ENCODE peak calls at places on chromosomes 1 and 21, in nine cellular contexts. I is naive thymus-derived CD4-positive, alpha-beta T cell; C is Peyer's patch; K is right atrium auricular region; S is iPS DF 6.9; Z is colonic mucosa; D is fibroblast of lung; N is pancreas; H is body of pancreas. E is an unnamed sample. For H3K36me3, the result is how much of the 10 kb centered on the place peaks cover.

GRCh38 chr1:151327903-151328674 is 873 bp upstream of the PI4KB start:
- DNase-seq in N (peak), K (no peak), C (no peak), I (no peak), D (no peak), S (no peak), Z (peak), H (peak), E (no peak)

GRCh38 chr21:32463367-32463766 is 50.9 kb downstream of the EVA1C start:
- DNase-seq in C (no peak), H (no peak), S (no peak), I (no peak), K (peak), Z (no peak), D (peak), N (no peak), E (no peak)

GRCh38 chr1:226097866-226098625 is 35.5 kb downstream of the H3-3A start:
- DNase-seq in K (no peak), Z (no peak), N (no peak), C (no peak), H (no peak), D (peak), I (no peak), S (no peak), E (no peak)

GRCh38 chr1:66690666-66691381 is 61.4 kb upstream of the DYNLT5 start:
- DNase-seq in D (no peak), I (no peak), H (no peak), C (no peak), K (no peak), S (no peak), N (no peak), Z (no peak), E (no peak)

GRCh38 chr1:63861055-63861691 is 87.4 kb downstream of the ROR1 start:
- DNase-seq in H (no peak), S (no peak), K (no peak), Z (no peak), I (no peak), N (no peak), D (no peak), C (no peak), E (no peak)

GRCh38 chr1:116486424-116486823 is 84.4 kb downstream of the CD58 start:
- DNase-seq in C (no peak), Z (no peak), H (no peak), N (no peak), D (peak), I (no peak), S (no peak), K (no peak), E (no peak)

GRCh38 chr1:172814428-172814827 is 155.5 kb downstream of the FASLG start:
- DNase-seq in I (no peak), K (no peak), Z (no peak), C (no peak), S (no peak), D (no peak), H (no peak), N (no peak), E (no peak)

GRCh38 chr21:38159355-38159754 is 97.4 kb upstream of the KCNJ15 start:
- DNase-seq in S (peak), N (peak), K (peak), Z (peak), D (peak), I (peak), H (peak), C (peak), E (no peak)

GRCh38 chr1:29824025-29824424 is 587.7 kb downstream of the PTPRU start:
- DNase-seq in C (peak), N (no peak), D (no peak), H (no peak), S (no peak), K (no peak), Z (no peak), I (no peak), E (no peak)

GRCh38 chr1:19033926-19034680 is 77.6 kb upstream of the IFFO2 start:
- DNase-seq in I (no peak), Z (no peak), C (no peak), S (no peak), H (no peak), N (peak), D (no peak), K (no peak), E (no peak)

GRCh38 chr1:207316622-207317510 is 4.6 kb upstream of the CD55 start:
- DNase-seq in I (no peak), N (no peak), Z (peak), K (no peak), D (no peak), S (no peak), C (no peak), H (peak), E (no peak)

GRCh38 chr1:20164694-20165202 is 21.1 kb upstream of the UBXN10 start:
- DNase-seq in H (no peak), C (no peak), D (peak), N (no peak), I (no peak), S (no peak), Z (no peak), K (peak), E (no peak)

GRCh38 chr1:61221642-61222041 is 139.3 kb downstream of the NFIA start:
- DNase-seq in S (no peak), H (no peak), Z (no peak), K (no peak), I (no peak), C (no peak), D (no peak), N (no peak), E (no peak)

GRCh38 chr21:25887166-25887565 is 152.4 kb downstream of the GABPA start:
- DNase-seq in N (no peak), Z (peak), K (no peak), C (no peak), H (no peak), S (no peak), D (peak), I (no peak), E (no peak)

GRCh38 chr1:116558140-116558549 is 12.7 kb downstream of the CD58 start:
- DNase-seq in S (no peak), H (no peak), I (no peak), Z (no peak), D (no peak), N (no peak), K (no peak), C (no peak), E (no peak)

GRCh38 chr1:221697924-221698425 is 43.9 kb downstream of the DUSP10 start:
- DNase-seq in K (no peak), N (no peak), Z (no peak), D (peak), C (no peak), I (no peak), S (no peak), H (no peak), E (no peak)

GRCh38 chr1:184387069-184387870 is 441 bp downstream of the C1orf21 start:
- DNase-seq in K (no peak), N (peak), I (peak), C (no peak), H (peak), S (no peak), D (no peak), Z (peak), E (peak)

GRCh38 chr1:239987103-239987745 is 104.5 kb upstream of the FMN2 start:
- DNase-seq in H (peak), N (peak), S (no peak), D (peak), I (no peak), Z (peak), C (no peak), K (no peak), E (no peak)

GRCh38 chr1:218366322-218367052 is 21.4 kb downstream of the TGFB2 start:
- DNase-seq in H (no peak), K (no peak), Z (no peak), I (no peak), D (no peak), N (no peak), S (no peak), C (no peak), E (no peak)

GRCh38 chr1:239810071-239810481 is 281.6 kb upstream of the FMN2 start:
- DNase-seq in S (no peak), N (no peak), D (no peak), H (no peak), C (no peak), I (no peak), K (no peak), Z (no peak), E (no peak)

GRCh38 chr1:207241164-207241934 is 80.1 kb upstream of the CD55 start:
- DNase-seq in N (no peak), H (no peak), S (no peak), K (no peak), C (no peak), I (no peak), Z (no peak), D (no peak), E (no peak)

GRCh38 chr1:63916485-63917360 is 142.9 kb downstream of the ROR1 start:
- DNase-seq in S (no peak), K (no peak), N (peak), H (peak), D (no peak), Z (no peak), I (no peak), C (no peak), E (no peak)

GRCh38 chr1:96538001-96538649 is 183.5 kb upstream of the PTBP2 start:
- DNase-seq in Z (no peak), K (no peak), H (no peak), S (no peak), D (peak), I (no peak), N (no peak), C (no peak), E (no peak)

GRCh38 chr1:21754583-21754982 is 28.4 kb downstream of the USP48 start:
- DNase-seq in N (no peak), S (no peak), H (no peak), K (no peak), Z (no peak), D (no peak), I (no peak), C (no peak), E (no peak)

GRCh38 chr21:38979271-38980196 is 173.8 kb downstream of the ETS2 start:
- DNase-seq in I (no peak), H (no peak), D (peak), Z (no peak), N (no peak), K (no peak), S (peak), C (no peak), E (no peak)

GRCh38 chr21:38948377-38948776 is 142.6 kb downstream of the ETS2 start:
- DNase-seq in N (no peak), I (no peak), D (peak), Z (no peak), S (no peak), H (no peak), C (no peak), K (no peak), E (no peak)

GRCh38 chr1:206470692-206471414 is 577 bp downstream of the IKBKE start:
- DNase-seq in I (no peak), N (no peak), Z (peak), H (peak), K (peak), S (peak), C (peak), D (peak), E (peak)

GRCh38 chr1:31880957-31881697 is 57.0 kb downstream of the PTP4A2 start:
- DNase-seq in S (no peak), N (no peak), D (no peak), I (no peak), Z (no peak), K (no peak), C (no peak), H (no peak), E (no peak)

GRCh38 chr1:79741720-79742421 is 735.3 kb upstream of the ADGRL4 start:
- DNase-seq in D (no peak), N (no peak), H (no peak), K (no peak), S (no peak), C (no peak), Z (no peak), I (no peak), E (no peak)

GRCh38 chr1:209884249-209884648 is 53.8 kb upstream of the SYT14 start:
- DNase-seq in N (no peak), I (no peak), S (no peak), C (no peak), H (no peak), K (no peak), Z (no peak), D (peak), E (no peak)

GRCh38 chr1:218426343-218426657 is 81.2 kb downstream of the TGFB2 start:
- DNase-seq in H (peak), C (no peak), I (no peak), D (peak), K (peak), Z (no peak), S (no peak), N (no peak), E (no peak)

GRCh38 chr1:246324711-246325110 is 182.4 kb downstream of the SMYD3 start:
- DNase-seq in D (peak), Z (no peak), N (no peak), S (peak), C (no peak), H (no peak), I (no peak), K (no peak), E (no peak)

DNA sequence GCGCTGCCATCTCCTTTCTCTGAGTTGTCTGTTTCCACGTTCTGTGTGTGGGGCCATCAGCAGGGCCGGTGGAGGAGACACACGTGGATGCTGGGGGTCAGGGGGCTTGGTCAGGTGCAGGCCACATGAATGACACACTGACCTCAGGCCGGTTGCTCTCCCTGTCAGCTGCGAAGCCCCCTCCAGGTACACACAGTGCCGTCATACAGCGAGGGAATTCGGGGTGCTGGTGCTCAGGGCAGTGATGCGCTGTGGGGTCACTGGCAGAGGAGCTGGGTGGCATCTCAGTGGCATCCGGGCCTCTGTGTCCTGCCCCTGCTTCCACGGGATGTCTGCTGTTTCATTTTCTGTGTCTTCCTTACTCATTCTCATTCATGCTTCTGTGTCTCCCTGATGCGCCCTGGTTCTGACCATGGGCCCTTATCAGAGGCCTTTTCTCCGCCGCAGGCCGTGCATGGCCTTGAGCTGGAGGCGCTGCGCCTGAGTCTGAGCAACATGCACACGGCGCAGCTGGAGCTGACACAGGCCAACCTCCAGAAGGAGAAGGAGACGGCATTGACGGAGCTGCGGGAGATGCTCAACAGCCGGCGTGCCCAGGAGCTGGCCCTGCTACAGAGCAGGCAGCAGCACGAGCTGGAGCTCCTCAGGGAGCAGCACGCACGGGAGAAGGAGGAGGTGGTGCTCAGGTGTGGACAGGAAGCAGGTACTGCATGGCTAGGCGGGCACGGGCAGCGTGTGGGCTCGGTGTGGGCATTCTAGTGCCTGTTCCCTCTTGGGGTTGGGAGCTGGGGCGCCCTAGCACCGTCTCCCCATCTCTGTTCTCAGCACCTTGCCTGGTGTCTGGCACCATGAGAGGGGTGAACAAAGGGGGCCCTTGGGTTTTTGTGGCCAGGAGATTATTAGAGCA is 22.6 kb downstream of the PCNT start:
- DNase-seq in K (no peak), S (no peak), D (no peak), I (no peak), Z (no peak), H (no peak), N (no peak), C (no peak), E (no peak)
- H3K36me3 ChIP-seq in K (under half), S (under half), D (under half), I (under half), Z (under half), H (under half), N (under half), C (under half), E (half or more)

GRCh38 chr1:153646672-153647374 is 11.7 kb upstream of the SNAPIN start:
- DNase-seq in Z (no peak), D (no peak), S (no peak), H (no peak), C (no peak), N (no peak), I (no peak), K (no peak), E (no peak)
- H3K36me3 ChIP-seq in Z (under half), D (under half), S (under half), H (under half), C (under half), N (under half), I (under half), K (under half), E (under half)

GRCh38 chr1:229323205-229323604 is 19.6 kb downstream of the CCSAP start:
- DNase-seq in D (no peak), H (no peak), I (no peak), N (no peak), C (no peak), S (no peak), K (no peak), Z (no peak), E (no peak)
- H3K36me3 ChIP-seq in D (under half), H (under half), I (under half), N (under half), C (under half), S (under half), K (under half), Z (under half), E (under half)

DNA sequence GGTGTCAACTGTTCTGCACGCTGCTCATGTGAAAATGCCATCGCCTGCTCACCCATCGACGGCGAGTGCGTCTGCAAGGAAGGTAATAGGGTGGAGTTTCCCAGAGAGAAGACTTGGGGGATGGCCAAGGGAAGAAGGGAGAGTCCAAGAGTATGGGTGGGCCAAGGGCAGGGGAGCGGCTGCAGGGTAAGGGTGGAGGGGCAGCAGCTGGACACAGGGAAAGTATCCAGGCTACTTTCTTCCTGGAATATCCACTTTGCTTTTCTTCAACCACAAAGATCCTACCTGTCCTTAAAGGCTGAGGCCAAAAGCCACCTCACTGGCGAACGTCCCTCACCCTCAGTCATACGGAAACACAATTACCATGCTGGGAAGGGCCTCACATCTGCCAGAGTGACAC is 11.5 kb upstream of the LRRC71 start:
- DNase-seq in H (no peak), D (no peak), C (no peak), Z (no peak), N (no peak), S (no peak), K (no peak), I (no peak), E (no peak)
- H3K36me3 ChIP-seq in H (under half), D (under half), C (under half), Z (under half), N (under half), S (under half), K (under half), I (under half), E (under half)

DNA sequence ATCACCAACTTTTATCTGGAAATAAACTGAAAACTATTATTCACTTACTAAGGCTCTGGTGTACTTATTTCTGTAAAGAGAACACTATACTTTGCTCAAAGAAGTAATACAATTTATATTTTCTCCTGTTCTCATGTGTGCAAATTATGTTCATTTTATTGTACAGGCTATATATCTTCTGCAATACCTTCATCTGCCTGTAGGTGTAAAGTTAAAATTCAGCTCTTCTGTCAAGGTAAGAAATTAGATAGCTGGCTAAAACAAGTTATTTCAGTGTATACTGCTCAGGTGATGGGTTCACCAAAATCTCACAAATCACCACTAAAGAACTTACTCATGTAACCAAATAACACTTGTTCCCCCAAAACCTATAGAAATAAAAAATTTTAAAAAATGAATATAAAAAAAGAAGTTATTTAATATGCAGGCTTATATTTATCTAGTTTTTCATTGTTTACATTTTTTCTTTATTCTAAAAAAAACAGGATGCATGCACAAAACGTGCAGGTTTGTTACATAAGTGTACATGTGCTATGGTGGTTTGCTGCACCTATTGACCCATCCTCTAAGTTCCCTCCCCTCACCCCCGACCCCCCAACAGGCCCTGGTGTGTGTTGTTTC is 81.5 kb downstream of the PTGER3 start:
- DNase-seq in C (no peak), D (peak), S (no peak), H (no peak), I (no peak), Z (no peak), N (no peak), K (no peak), E (no peak)
- H3K36me3 ChIP-seq in C (under half), D (under half), S (under half), H (under half), I (under half), Z (under half), N (under half), K (under half), E (under half)

DNA sequence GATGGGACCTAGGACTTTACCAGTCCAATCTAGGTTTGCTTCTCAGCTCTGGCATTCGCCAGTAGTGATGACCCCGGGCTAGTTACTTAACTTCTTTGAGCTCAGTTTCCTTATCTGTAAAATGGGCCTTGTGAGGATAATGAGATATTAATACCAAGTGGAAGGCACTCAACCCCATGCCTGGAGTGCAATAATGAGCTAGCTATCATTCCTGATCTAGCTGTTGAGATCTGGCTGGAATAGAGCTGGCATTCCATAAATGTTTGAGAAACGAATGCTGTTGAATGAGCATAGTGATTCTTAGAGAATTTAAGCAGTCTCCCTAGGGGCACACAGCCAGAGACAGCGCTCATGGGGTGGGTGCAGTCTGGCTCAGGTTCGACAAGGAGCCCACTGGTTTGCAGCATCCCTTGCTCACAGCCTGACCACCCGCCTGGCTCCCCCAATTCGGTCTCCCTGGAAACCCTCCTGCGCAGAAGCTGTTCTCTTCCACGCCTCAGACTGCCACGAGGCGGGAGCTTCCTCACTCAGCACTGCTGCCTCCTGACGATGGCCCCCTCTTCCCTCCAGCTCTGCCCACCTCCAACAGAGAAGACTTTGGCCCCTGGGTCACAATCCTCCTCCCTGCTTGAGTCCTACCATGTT is 32.5 kb downstream of the DHCR24 start:
- DNase-seq in K (no peak), C (no peak), I (no peak), D (no peak), S (no peak), Z (no peak), H (no peak), N (no peak), E (no peak)
- H3K36me3 ChIP-seq in K (under half), C (under half), I (under half), D (under half), S (half or more), Z (under half), H (under half), N (under half), E (under half)

GRCh38 chr1:93615201-93616150 is 66.2 kb downstream of the BCAR3 start:
- DNase-seq in H (no peak), D (peak), I (no peak), S (no peak), N (no peak), K (no peak), Z (peak), C (peak), E (peak)
- H3K36me3 ChIP-seq in H (under half), D (under half), I (under half), S (under half), N (under half), K (under half), Z (under half), C (under half), E (under half)

GRCh38 chr1:107659961-107660360 is 305.0 kb downstream of the VAV3 start:
- DNase-seq in C (no peak), S (no peak), I (no peak), K (no peak), Z (no peak), H (no peak), N (no peak), D (no peak), E (no peak)
- H3K36me3 ChIP-seq in C (under half), S (under half), I (under half), K (under half), Z (under half), H (under half), N (under half), D (under half), E (under half)

GRCh38 chr1:26328597-26328996 is 10.8 kb downstream of the CD52 start:
- DNase-seq in H (no peak), S (no peak), I (no peak), K (no peak), N (no peak), Z (no peak), C (no peak), D (no peak), E (no peak)
- H3K36me3 ChIP-seq in H (under half), S (under half), I (under half), K (under half), N (under half), Z (under half), C (under half), D (under half), E (under half)

GRCh38 chr1:150159550-150159949 is 9.8 kb downstream of the PLEKHO1 start:
- DNase-seq in Z (no peak), N (no peak), C (peak), S (no peak), K (no peak), H (no peak), I (no peak), D (no peak), E (no peak)
- H3K36me3 ChIP-seq in Z (under half), N (under half), C (under half), S (under half), K (half or more), H (under half), I (under half), D (under half), E (half or more)